ENCODE peak calls at places on chromosomes 13 and 19, in five cellular contexts. P is heart right ventricle, Y is pancreas, G is uterus, F is ovary. Q is an unnamed sample.

GRCh38 chr19:29789007-29789406 is 22.8 kb upstream of the CCNE1 start:
- DNase-seq in G (no peak), P (no peak), Y (no peak), F (no peak), Q (no peak)

GRCh38 chr19:53808710-53809125 is 15.4 kb downstream of the NLRP12 start:
- DNase-seq in Y (no peak), F (no peak), P (no peak), G (no peak), Q (peak; percentile 34)

GRCh38 chr13:97627566-97627965 is 193.6 kb downstream of the RAP2A start:
- DNase-seq in G (peak; percentile 19), P (peak; percentile 25), Y (no peak), F (peak; percentile 25), Q (peak; percentile 53)

GRCh38 chr19:39070888-39071287 is 13.3 kb upstream of the ACP7 start:
- DNase-seq in P (no peak), Y (no peak), F (no peak), G (no peak), Q (no peak)

GRCh38 chr19:44658069-44658727 is 13.1 kb upstream of the CEACAM19 start:
- DNase-seq in P (no peak), Y (no peak), F (no peak), G (no peak), Q (no peak)

GRCh38 chr13:48625396-48626076 is 28.2 kb upstream of the CYSLTR2 start:
- DNase-seq in Y (no peak), G (no peak), P (no peak), F (no peak), Q (no peak)

GRCh38 chr13:37985281-37985680 is 115.7 kb upstream of the TRPC4 start:
- DNase-seq in P (no peak), F (no peak), Y (no peak), G (no peak), Q (no peak)

GRCh38 chr19:36876993-36877938 is 26.6 kb downstream of the ZNF345 start:
- DNase-seq in G (no peak), Y (no peak), F (no peak), P (no peak), Q (peak; percentile 0)

GRCh38 chr13:31598990-31599389 is 140.3 kb upstream of the RXFP2 start:
- DNase-seq in Y (no peak), F (no peak), P (no peak), G (no peak), Q (no peak)

GRCh38 chr19:10887616-10888367 is 16.4 kb downstream of the CARM1 start:
- DNase-seq in G (no peak), Y (no peak), P (no peak), F (no peak), Q (peak; percentile 33)

GRCh38 chr13:99196466-99197256 is 4.0 kb upstream of the UBAC2 start:
- DNase-seq in F (no peak), P (no peak), G (no peak), Y (no peak), Q (peak; percentile 85)

GRCh38 chr13:88376762-88377388 is 705.7 kb downstream of the SLITRK5 start:
- DNase-seq in P (no peak), Y (no peak), F (no peak), G (no peak), Q (peak; percentile 64)

GRCh38 chr13:98930014-98930625 is 47.7 kb downstream of the DOCK9 start:
- DNase-seq in Y (no peak), G (no peak), P (no peak), F (no peak), Q (no peak)

GRCh38 chr13:32577032-32577431 is 9.2 kb upstream of the PDS5B start:
- DNase-seq in Y (no peak), P (no peak), G (no peak), F (no peak), Q (no peak)

GRCh38 chr13:110109140-110109783 is 197.7 kb downstream of the COL4A1 start:
- DNase-seq in G (no peak), F (no peak), P (no peak), Y (no peak), Q (no peak)

GRCh38 chr13:90594694-90595093 is 752.8 kb upstream of the MIR17HG start:
- DNase-seq in G (no peak), P (no peak), Y (no peak), F (no peak), Q (peak; percentile 96)

GRCh38 chr13:105587786-105588185 is 947.7 kb downstream of the EFNB2 start:
- DNase-seq in P (no peak), F (no peak), Y (no peak), G (no peak), Q (peak; percentile 85)

GRCh38 chr13:23876265-23876664 is 12.9 kb downstream of the MIPEP start:
- DNase-seq in P (no peak), Y (no peak), F (no peak), G (no peak), Q (no peak)

GRCh38 chr13:51547425-51548176 is 36.7 kb upstream of the WDFY2 start:
- DNase-seq in Y (no peak), G (no peak), P (no peak), F (no peak), Q (no peak)

GRCh38 chr13:32252812-32253440 is 62.2 kb downstream of the ZAR1L start:
- DNase-seq in G (no peak), F (no peak), P (no peak), Y (no peak), Q (no peak)

GRCh38 chr13:98658131-98658530 is 81.2 kb upstream of the STK24 start:
- DNase-seq in P (no peak), Y (no peak), F (no peak), G (no peak), Q (peak; percentile 62)

GRCh38 chr13:79225487-79226232 is 180.4 kb downstream of the RBM26 start:
- DNase-seq in P (no peak), G (no peak), Y (no peak), F (no peak), Q (peak; percentile 91)

GRCh38 chr19:623974-624373 is 9.4 kb downstream of the POLRMT start:
- DNase-seq in G (no peak), F (no peak), Y (no peak), P (no peak), Q (no peak)

GRCh38 chr13:81770868-81771505 is 1430.1 kb upstream of the SPRY2 start:
- DNase-seq in Y (no peak), G (no peak), F (no peak), P (no peak), Q (no peak)

GRCh38 chr19:40366697-40367561 is 18.4 kb downstream of the PLD3 start:
- DNase-seq in G (no peak), Y (no peak), F (no peak), P (no peak), Q (no peak)

GRCh38 chr13:27006519-27007161 is 165.0 kb downstream of the USP12 start:
- DNase-seq in P (no peak), Y (peak; percentile 75), G (no peak), F (no peak), Q (no peak)

GRCh38 chr19:58350871-58351557 is 2.3 kb downstream of the A1BG start:
- DNase-seq in Y (no peak), G (no peak), P (no peak), F (no peak), Q (no peak)

GRCh38 chr13:112579310-112579843 is 8.6 kb downstream of the TUBGCP3 start:
- DNase-seq in P (no peak), G (no peak), F (no peak), Y (no peak), Q (no peak)

GRCh38 chr19:55241935-55242464 is 13.4 kb upstream of the TMEM86B start:
- DNase-seq in F (no peak), G (no peak), Y (no peak), P (no peak), Q (no peak)
- H3K36me3 ChIP-seq in F (no peaks in the 10 kb centered on the region), G (no peaks in the 10 kb centered on the region), Y (peaks cover 77% of the 10 kb centered on the region), P (peaks cover 99% of the 10 kb centered on the region), Q (peaks cover 61% of the 10 kb centered on the region)

DNA sequence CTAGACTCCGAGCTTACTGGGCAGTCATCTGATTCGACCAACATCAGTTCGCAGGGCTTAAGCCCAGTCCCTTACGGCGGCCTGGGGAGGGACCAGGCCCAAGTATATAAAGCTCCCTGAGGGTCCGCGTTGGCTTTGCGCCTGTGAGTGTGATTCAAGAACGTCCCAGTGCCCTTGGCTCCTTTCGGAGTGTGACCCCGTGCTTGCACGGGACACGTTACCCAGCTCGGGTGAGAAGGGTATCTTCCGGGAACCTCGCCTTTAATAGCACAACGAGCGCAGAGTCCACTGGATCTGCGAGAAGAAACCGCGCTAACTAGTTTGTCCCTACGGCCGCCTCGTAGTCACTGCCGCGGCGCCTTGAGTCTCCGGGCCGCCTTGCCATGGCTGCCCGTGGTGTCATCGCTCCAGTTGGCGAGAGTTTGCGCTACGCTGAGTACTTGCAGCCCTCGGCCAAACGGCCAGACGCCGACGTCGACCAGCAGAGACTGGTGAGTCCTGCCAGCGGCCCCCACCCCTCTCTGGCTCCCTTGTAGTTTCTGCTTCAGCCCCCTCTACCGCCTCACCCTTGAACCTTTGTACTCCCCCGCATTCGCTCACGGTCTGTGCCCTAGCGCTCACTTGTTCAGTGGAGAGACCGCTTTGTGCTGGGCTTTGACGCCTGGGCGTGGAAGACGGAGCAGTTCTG is at the start of gene DNAJC15:
- DNase-seq in F (peak; percentile 61), Y (peak; percentile 91), G (peak; percentile 62), P (peak; percentile 86), Q (peak; percentile 55)
- H3K36me3 ChIP-seq in F (no peaks in the 10 kb centered on the region), Y (no peaks in the 10 kb centered on the region), G (no peaks in the 10 kb centered on the region), P (peaks cover 16% of the 10 kb centered on the region), Q (no peaks in the 10 kb centered on the region)

GRCh38 chr13:20798027-20798426 is 24.3 kb upstream of the EEF1AKMT1 start:
- DNase-seq in F (no peak), G (no peak), Y (no peak), P (no peak), Q (no peak)
- H3K36me3 ChIP-seq in F (no peaks in the 10 kb centered on the region), G (no peaks in the 10 kb centered on the region), Y (peaks cover 16% of the 10 kb centered on the region), P (peaks cover 78% of the 10 kb centered on the region), Q (peaks cover 5% of the 10 kb centered on the region)

GRCh38 chr13:114054830-114055439 is 77.5 kb downstream of the RASA3 start:
- DNase-seq in P (no peak), G (no peak), Y (peak; percentile 43), F (no peak), Q (no peak)

GRCh38 chr13:114055766-114056165 is 76.7 kb downstream of the RASA3 start:
- DNase-seq in F (no peak), P (no peak), G (no peak), Y (peak; percentile 36), Q (no peak)

GRCh38 chr13:114050536-114051450 is 76.9 kb upstream of the C13orf46 start:
- DNase-seq in P (no peak), F (no peak), Y (peak; percentile 57), G (no peak), Q (no peak)

GRCh38 chr13:114054269-114054668 is 78.2 kb downstream of the RASA3 start:
- DNase-seq in G (no peak), F (no peak), P (no peak), Y (no peak), Q (no peak)

DNA sequence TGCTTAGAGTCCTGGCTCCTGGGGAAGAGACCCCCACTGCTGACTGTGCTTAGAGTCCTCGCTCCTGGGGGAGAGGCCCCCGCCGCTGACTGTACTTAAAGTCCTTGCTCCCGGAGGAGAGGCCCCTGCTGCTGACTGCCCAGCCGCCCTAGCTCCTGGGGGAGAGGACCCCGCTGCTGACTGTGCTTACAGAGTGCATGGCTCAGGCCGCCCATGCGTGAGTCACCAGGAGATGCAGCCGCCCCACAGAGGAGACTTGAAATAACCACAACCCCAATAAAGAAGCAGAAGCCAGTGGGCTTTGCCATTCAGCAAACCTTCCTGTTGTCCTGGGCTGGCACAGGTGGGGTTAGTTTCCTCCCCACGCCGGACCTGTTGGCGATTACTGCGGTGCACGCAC is 79.2 kb upstream of the C13orf46 start:
- DNase-seq in F (no peak), G (no peak), P (no peak), Y (peak; percentile 34), Q (no peak)
- H3K36me3 ChIP-seq in F (no peaks in the 10 kb centered on the region), G (no peaks in the 10 kb centered on the region), P (peaks cover 52% of the 10 kb centered on the region), Y (no peaks in the 10 kb centered on the region), Q (no peaks in the 10 kb centered on the region)